ENCODE peak calls at places on chromosome 17, in five cellular contexts. T is vagina, S is ovary, E is adrenal gland, C is IMR-90. O is an unnamed sample.

GRCh38 chr17:7586673-7587419 is 3.0 kb downstream of the SOX15 start:
- DNase-seq in C (no peak), S (no peak), T (no peak), E (no peak), O (no peak)

GRCh38 chr17:76911299-76912007 is 43.2 kb downstream of the MGAT5B start:
- DNase-seq in E (no peak), S (no peak), T (no peak), C (no peak), O (no peak)

GRCh38 chr17:17537311-17538099 is 41.3 kb upstream of the RASD1 start:
- DNase-seq in T (no peak), S (no peak), C (peak), E (no peak), O (no peak)

GRCh38 chr17:78890111-78890897 is 12.7 kb downstream of the CEP295NL start:
- DNase-seq in S (no peak), E (no peak), C (no peak), T (no peak), O (no peak)

GRCh38 chr17:75774988-75775668 is 9.5 kb upstream of the UNK start:
- DNase-seq in S (peak), C (peak), E (no peak), T (no peak), O (no peak)

GRCh38 chr17:19453296-19453695 is 42.3 kb downstream of the RNF112 start:
- DNase-seq in S (no peak), T (peak), C (no peak), E (no peak), O (no peak)

GRCh38 chr17:17749025-17749772 is 67.9 kb downstream of the RAI1 start:
- DNase-seq in C (no peak), S (no peak), E (no peak), T (no peak), O (no peak)

GRCh38 chr17:80662557-80662956 is 117.9 kb downstream of the RPTOR start:
- DNase-seq in T (no peak), S (no peak), C (no peak), E (no peak), O (no peak)

GRCh38 chr17:39602533-39603303 is 5.0 kb downstream of the NEUROD2 start:
- DNase-seq in T (no peak), E (no peak), S (no peak), C (no peak), O (no peak)

GRCh38 chr17:39110435-39111136 is 40.9 kb downstream of the PLXDC1 start:
- DNase-seq in C (no peak), E (no peak), S (no peak), T (no peak), O (no peak)

GRCh38 chr17:69870751-69871199 is 204.2 kb upstream of the KCNJ16 start:
- DNase-seq in S (no peak), T (no peak), E (no peak), C (peak), O (no peak)

GRCh38 chr17:77019955-77020379 is 120.8 kb upstream of the SEC14L1 start:
- DNase-seq in T (no peak), S (no peak), E (no peak), C (no peak), O (no peak)

GRCh38 chr17:83146347-83146746 is 66.9 kb downstream of the METRNL start:
- DNase-seq in S (no peak), C (no peak), E (no peak), T (no peak), O (no peak)

GRCh38 chr17:17820457-17821158 is 16.2 kb downstream of the SREBF1 start:
- DNase-seq in E (no peak), S (no peak), C (no peak), T (no peak), O (no peak)

GRCh38 chr17:64707077-64707591 is 45.0 kb upstream of the SMURF2 start:
- DNase-seq in C (peak), T (no peak), S (peak), E (peak), O (peak)

GRCh38 chr17:80955673-80956306 is 35.9 kb upstream of the CHMP6 start:
- DNase-seq in E (no peak), S (peak), C (no peak), T (no peak), O (no peak)

GRCh38 chr17:29914819-29915537 is 15.1 kb downstream of the SSH2 start:
- DNase-seq in E (no peak), S (no peak), C (no peak), T (no peak), O (no peak)

GRCh38 chr17:66538776-66539175 is 236.4 kb downstream of the PRKCA start:
- DNase-seq in E (no peak), C (no peak), T (no peak), S (no peak), O (no peak)

GRCh38 chr17:68740555-68741447 is 139.6 kb upstream of the FAM20A start:
- DNase-seq in T (no peak), C (no peak), E (no peak), S (no peak), O (no peak)

GRCh38 chr17:75664099-75664549 is 2.8 kb downstream of the RECQL5 start:
- DNase-seq in E (no peak), C (no peak), T (no peak), S (no peak), O (no peak)

GRCh38 chr17:29760771-29761682 is 138.3 kb upstream of the CORO6 start:
- DNase-seq in E (peak), S (peak), T (no peak), C (peak), O (peak)

GRCh38 chr17:72683506-72684404 is 408.7 kb downstream of the SLC39A11 start:
- DNase-seq in C (peak), T (no peak), E (no peak), S (no peak), O (peak)

GRCh38 chr17:21286771-21287702 is 2.5 kb downstream of the MAP2K3 start:
- DNase-seq in E (no peak), T (no peak), S (peak), C (no peak), O (no peak)

GRCh38 chr17:81189016-81189415 is 23.0 kb upstream of the AATK start:
- DNase-seq in T (no peak), E (no peak), S (no peak), C (no peak), O (no peak)

GRCh38 chr17:164536-165235 is 16.8 kb downstream of the DOC2B start:
- DNase-seq in T (no peak), S (peak), C (peak), E (peak), O (no peak)

GRCh38 chr17:68834328-68834836 is 120.8 kb downstream of the ABCA8 start:
- DNase-seq in E (no peak), C (no peak), S (no peak), T (no peak), O (no peak)

GRCh38 chr17:7413346-7413985 is 5.8 kb downstream of the NLGN2 start:
- DNase-seq in T (no peak), C (peak), S (no peak), E (no peak), O (peak)

DNA sequence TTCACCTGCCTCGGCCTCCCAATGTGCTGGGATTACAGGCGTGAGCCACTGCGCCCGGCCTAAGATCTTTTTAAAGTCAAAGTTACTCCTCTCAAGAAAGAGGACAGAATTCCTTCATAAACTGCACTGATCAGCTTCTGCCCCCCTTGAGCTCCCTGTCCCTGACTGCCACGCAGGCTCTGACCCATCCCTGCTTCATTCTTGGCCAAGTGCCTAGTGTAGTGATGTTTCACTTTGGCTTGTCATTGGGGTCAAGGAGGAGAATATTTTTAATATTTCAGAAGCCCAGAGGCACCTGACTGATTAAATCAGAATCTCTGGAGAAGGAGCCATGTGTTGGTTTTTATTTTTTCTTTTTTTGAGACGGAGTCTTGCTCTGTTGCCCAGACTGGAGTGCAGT is 9.1 kb downstream of the MRM1 start:
- DNase-seq in T (no peak), E (peak), S (no peak), C (peak), O (no peak)
- TF ChIP-seq POLR2A in T (no peak), E (no peak), S (no peak), C (no peak), O (no peak)

GRCh38 chr17:1716076-1716911 is 6.1 kb upstream of the TLCD2 start:
- DNase-seq in T (peak), C (peak), S (peak), E (peak), O (peak)
- TF ChIP-seq POLR2A in T (no peak), C (peak), S (peak), E (peak), O (peak)

DNA sequence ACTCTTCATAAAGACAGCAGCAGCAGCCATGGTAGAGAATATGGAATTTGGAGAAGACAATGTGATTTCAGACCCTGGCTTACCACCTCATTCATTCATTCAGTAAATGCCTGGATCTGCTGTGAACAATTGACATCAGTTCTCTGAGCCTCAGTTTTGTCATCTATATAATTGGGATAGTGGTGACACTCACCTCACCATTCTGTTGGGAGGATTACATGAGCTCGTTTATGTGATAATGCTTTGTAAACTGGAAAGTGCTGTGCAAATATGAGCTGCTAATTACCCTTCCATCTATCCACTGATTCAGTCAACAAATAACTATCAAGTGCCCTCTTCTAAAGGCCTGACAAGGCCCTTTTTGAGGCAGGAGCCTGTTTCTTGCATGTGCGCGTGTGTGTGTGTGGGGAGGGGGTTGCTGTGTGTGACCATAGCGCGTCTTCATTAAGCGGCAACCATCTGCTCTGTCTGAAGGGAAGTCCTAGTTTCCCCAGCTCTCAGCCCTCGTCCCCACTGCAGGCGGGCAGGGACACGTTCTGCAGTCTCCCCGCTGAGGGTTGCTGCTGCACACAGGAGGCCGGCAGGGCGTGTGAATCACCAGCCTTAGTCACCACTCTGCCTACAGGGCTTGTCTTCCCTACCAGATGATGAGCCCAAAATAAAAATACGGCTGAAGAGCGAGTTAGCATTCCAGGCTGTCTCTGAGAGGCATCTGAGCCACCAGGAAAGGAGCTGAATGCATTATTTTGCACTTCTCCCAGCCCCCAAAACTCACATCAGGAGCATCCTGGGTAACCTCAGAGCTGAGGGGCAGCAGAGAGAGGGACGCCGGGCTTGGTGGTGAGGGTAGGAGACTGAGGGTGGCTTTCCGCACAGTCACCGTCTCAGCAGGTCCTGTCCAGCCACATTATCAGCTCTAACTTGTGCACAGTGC is 19.9 kb downstream of the ARL4D start:
- DNase-seq in T (no peak), E (peak), C (peak), S (peak), O (peak)
- TF ChIP-seq POLR2A in T (no peak), E (peak), C (no peak), S (no peak), O (peak)

GRCh38 chr17:48611681-48612455 is 1.1 kb upstream of the HOXB7 start:
- DNase-seq in S (no peak), T (no peak), E (no peak), C (no peak), O (no peak)
- TF ChIP-seq POLR2A in S (no peak), T (no peak), E (no peak), C (no peak), O (peak)

GRCh38 chr17:43832976-43833829 is at the start of gene MPP3:
- DNase-seq in T (no peak), C (peak), E (peak), S (peak), O (peak)
- TF ChIP-seq POLR2A in T (no peak), C (peak), E (peak), S (peak), O (peak)

GRCh38 chr17:3805581-3805980 is 4.6 kb upstream of the ITGAE start:
- DNase-seq in C (no peak), S (no peak), T (no peak), E (no peak), O (no peak)

GRCh38 chr17:3801792-3802191 is 804 bp upstream of the ITGAE start:
- DNase-seq in S (no peak), E (no peak), C (no peak), T (no peak), O (no peak)

GRCh38 chr17:3802461-3803307 is 1.7 kb upstream of the ITGAE start:
- DNase-seq in S (peak), C (peak), E (peak), T (no peak), O (peak)

GRCh38 chr17:3803308-3803640 is 2.3 kb upstream of the ITGAE start:
- DNase-seq in E (no peak), T (no peak), S (no peak), C (no peak), O (no peak)

GRCh38 chr17:3804503-3804931 is 3.5 kb upstream of the ITGAE start:
- DNase-seq in C (peak), S (no peak), E (no peak), T (no peak), O (no peak)
- TF ChIP-seq POLR2A in C (no peak), S (no peak), E (no peak), T (no peak), O (no peak)

DNA sequence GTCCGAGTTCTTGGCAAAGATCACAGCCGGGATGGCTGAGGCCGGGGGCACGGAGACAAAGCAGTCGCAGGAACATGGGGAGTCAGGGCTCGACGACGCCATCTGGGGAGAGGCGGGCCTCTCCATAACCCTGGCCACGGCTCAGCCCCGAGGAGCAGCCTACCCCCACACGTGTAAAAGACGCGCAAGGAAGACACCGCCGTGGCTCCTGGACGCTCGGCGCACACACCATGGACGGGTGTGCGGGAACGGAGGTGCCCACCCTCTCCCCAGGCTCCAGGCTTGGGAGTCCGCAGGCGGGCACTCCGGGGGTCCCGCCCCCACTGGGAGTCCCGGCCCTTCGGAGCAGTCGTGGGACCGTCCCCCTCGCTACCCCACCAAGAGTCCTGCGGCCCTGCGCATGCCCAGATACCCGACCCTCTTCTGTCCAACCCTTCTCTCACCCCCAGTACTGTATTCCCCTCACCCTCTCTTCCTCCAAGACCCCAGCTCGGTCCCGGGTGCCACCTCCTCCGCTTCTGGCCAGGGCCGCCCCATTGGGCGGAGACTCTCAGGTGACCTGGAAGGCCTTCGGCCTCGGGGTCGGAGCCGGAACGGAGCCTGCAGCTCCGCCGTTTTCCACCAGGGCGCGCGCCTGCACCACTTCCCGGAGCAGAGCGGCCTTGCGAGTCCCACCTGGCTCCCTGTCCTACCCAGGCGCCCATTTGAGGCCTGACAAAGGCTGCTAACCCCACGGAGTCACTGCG is at the start of gene SCRN2:
- DNase-seq in C (peak), S (peak), E (peak), T (no peak), O (peak)
- TF ChIP-seq POLR2A in C (no peak), S (no peak), E (no peak), T (no peak), O (peak)

GRCh38 chr17:50203086-50203485 is 1.7 kb upstream of the COL1A1 start:
- DNase-seq in C (peak), S (peak), E (no peak), T (no peak), O (no peak)

GRCh38 chr17:50199211-50199633 is 2.2 kb downstream of the COL1A1 start:
- DNase-seq in C (no peak), T (no peak), S (no peak), E (no peak), O (no peak)

GRCh38 chr17:50199651-50200446 is 1.6 kb downstream of the COL1A1 start:
- DNase-seq in C (peak), E (peak), T (no peak), S (peak), O (peak)

GRCh38 chr17:50200447-50201225 is 795 bp downstream of the COL1A1 start:
- DNase-seq in C (peak), E (peak), T (no peak), S (peak), O (peak)

DNA sequence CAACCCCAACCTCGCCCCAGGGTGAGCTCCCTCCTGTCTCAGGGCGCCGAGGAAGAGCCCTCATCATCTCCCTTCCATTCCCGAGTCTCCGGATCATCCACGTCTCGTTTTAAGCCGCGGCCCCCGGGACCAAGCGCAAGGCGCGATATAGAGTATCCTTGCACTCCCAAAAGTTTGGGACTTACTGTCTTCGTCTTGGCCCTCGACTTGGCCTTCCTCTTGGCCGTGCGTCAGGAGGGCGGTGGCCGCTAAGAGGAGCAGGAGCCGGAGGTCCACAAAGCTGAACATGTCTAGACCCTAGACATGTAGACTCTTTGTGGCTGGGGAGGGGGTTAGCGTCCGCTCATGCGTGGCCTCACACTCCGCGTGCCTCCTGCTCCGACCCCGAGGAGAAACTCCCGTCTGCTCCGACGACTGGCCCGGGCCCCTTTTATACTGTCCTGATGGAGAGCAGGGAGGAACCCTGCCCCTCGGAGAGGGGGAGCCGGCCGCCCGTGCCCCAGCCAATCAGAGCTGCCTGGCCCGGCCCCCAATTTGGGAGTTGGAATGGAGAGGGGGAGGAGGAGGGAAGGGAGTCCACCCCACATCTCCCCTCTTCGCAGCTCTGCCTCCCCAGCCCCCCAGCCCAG is at the start of gene COL1A1:
- DNase-seq in S (peak), T (no peak), E (peak), C (peak), O (no peak)
- TF ChIP-seq POLR2A in S (peak), T (no peak), E (peak), C (peak), O (peak)

GRCh38 chr17:59030811-59031210 is 75.9 kb downstream of the TRIM37 start:
- DNase-seq in T (no peak), E (no peak), S (no peak), C (no peak), O (no peak)

GRCh38 chr17:59024916-59025315 is 81.8 kb downstream of the TRIM37 start:
- DNase-seq in E (no peak), C (no peak), T (no peak), S (no peak), O (no peak)

GRCh38 chr17:59026176-59026939 is 80.3 kb downstream of the TRIM37 start:
- DNase-seq in T (no peak), E (no peak), S (no peak), C (no peak), O (no peak)

GRCh38 chr17:59028328-59028727 is 78.4 kb downstream of the TRIM37 start:
- DNase-seq in C (no peak), T (no peak), S (no peak), E (no peak), O (no peak)

GRCh38 chr17:59027750-59028149 is 78.9 kb downstream of the TRIM37 start:
- DNase-seq in S (no peak), T (no peak), E (no peak), C (no peak), O (no peak)
- TF ChIP-seq POLR2A in S (no peak), T (no peak), E (no peak), C (no peak), O (no peak)

O was measured in H54.